ENCODE peak calls at places on chromosomes 13 and 19, in seven cellular contexts. N, R, J, Y, M, S and Z are unnamed samples.

GRCh38 chr13:99346328-99347070 is 39.3 kb upstream of the GPR183 start:
- DNase-seq in J (no peak), Y (no peak), N (no peak), S (no peak), R (no peak), M (no peak), Z (no peak)

GRCh38 chr19:19423322-19423721 is 17.8 kb downstream of the GATAD2A start:
- DNase-seq in N (no peak), M (no peak), S (peak; percentile 86), Y (peak; percentile 82), R (no peak), J (no peak), Z (no peak)

GRCh38 chr13:78602561-78603239 is 652 bp downstream of the POU4F1 start:
- DNase-seq in N (no peak), J (no peak), M (peak; percentile 23), Y (no peak), R (no peak), S (no peak), Z (no peak)

GRCh38 chr19:33177417-33177976 is 16.6 kb upstream of the LRP3 start:
- DNase-seq in M (no peak), J (peak; percentile 66), R (no peak), S (no peak), N (no peak), Y (no peak), Z (peak; percentile 62)

GRCh38 chr13:32252812-32253440 is 62.2 kb downstream of the ZAR1L start:
- DNase-seq in Y (no peak), J (no peak), M (no peak), S (no peak), N (no peak), R (no peak), Z (no peak)

GRCh38 chr19:46408611-46409039 is 4.7 kb downstream of the CCDC8 start:
- DNase-seq in N (no peak), M (no peak), R (no peak), S (peak; percentile 94), Y (no peak), J (no peak), Z (no peak)

GRCh38 chr13:52665325-52665724 is 12.7 kb downstream of the SUGT1 start:
- DNase-seq in M (peak; percentile 20), J (no peak), N (no peak), S (no peak), Y (no peak), R (no peak), Z (peak; percentile 30)

GRCh38 chr13:59300347-59301165 is 863.2 kb downstream of the DIAPH3 start:
- DNase-seq in N (no peak), Y (no peak), S (no peak), J (no peak), R (no peak), M (no peak), Z (no peak)

GRCh38 chr13:73849292-73849691 is 284.9 kb downstream of the KLF12 start:
- DNase-seq in Y (no peak), J (peak; percentile 35), M (peak; percentile 44), N (peak; percentile 48), R (no peak), S (no peak), Z (peak; percentile 34)

GRCh38 chr13:110344320-110344719 is 37.2 kb downstream of the COL4A2 start:
- DNase-seq in S (no peak), Y (no peak), M (no peak), R (no peak), J (no peak), N (no peak), Z (no peak)

GRCh38 chr13:50392977-50393376 is 377.7 kb downstream of the KCNRG start:
- DNase-seq in Y (no peak), R (no peak), N (no peak), M (no peak), S (no peak), J (no peak), Z (no peak)

GRCh38 chr19:1221141-1221903 is 15.7 kb downstream of the STK11 start:
- DNase-seq in N (no peak), R (no peak), Y (peak; percentile 80), M (no peak), J (peak; percentile 69), S (peak; percentile 89), Z (no peak)

GRCh38 chr13:112773601-112774447 is 84.0 kb downstream of the ATP11A start:
- DNase-seq in R (no peak), M (no peak), S (no peak), J (no peak), Y (no peak), N (no peak), Z (no peak)

GRCh38 chr13:101996906-101997408 is 404.9 kb downstream of the FGF14 start:
- DNase-seq in Y (no peak), M (no peak), J (no peak), R (no peak), N (no peak), S (no peak), Z (no peak)

GRCh38 chr13:75312884-75313520 is 169.0 kb downstream of the TBC1D4 start:
- DNase-seq in Y (no peak), J (no peak), R (no peak), N (no peak), S (no peak), M (no peak), Z (no peak)

GRCh38 chr13:56400774-56401173 is 739.9 kb upstream of the PRR20A start:
- DNase-seq in S (no peak), Y (no peak), R (no peak), J (no peak), N (no peak), M (no peak), Z (no peak)

GRCh38 chr19:41859618-41860418 is at the start of gene RPS19:
- DNase-seq in J (peak; percentile 98), Y (peak; percentile 99), R (peak; percentile 98), M (peak; percentile 98), S (peak; percentile 99), N (peak; percentile 99), Z (peak; percentile 100)
- TF ChIP-seq CTCF in J (peak; percentile 77), Y (peak; percentile 53), R (peak; percentile 72), M (peak; percentile 54), S (peak; percentile 90), N (peak; percentile 42), Z (peak; percentile 55)

GRCh38 chr13:48977973-48978372 is 2.3 kb downstream of the FNDC3A start:
- DNase-seq in N (no peak), S (no peak), M (peak; percentile 16), Y (no peak), R (no peak), J (no peak), Z (no peak)

GRCh38 chr13:48976677-48977625 is 1.2 kb downstream of the FNDC3A start:
- DNase-seq in J (no peak), N (no peak), S (no peak), Y (no peak), R (no peak), M (peak; percentile 19), Z (peak; percentile 27)

GRCh38 chr13:48975926-48976676 is 389 bp downstream of the FNDC3A start:
- DNase-seq in Y (peak; percentile 94), M (peak; percentile 88), J (peak; percentile 75), S (peak; percentile 92), R (peak; percentile 81), N (peak; percentile 86), Z (peak; percentile 83)

GRCh38 chr13:48973845-48974431 is 1.8 kb upstream of the FNDC3A start:
- DNase-seq in S (no peak), N (no peak), J (no peak), Y (no peak), R (no peak), M (no peak), Z (no peak)

DNA sequence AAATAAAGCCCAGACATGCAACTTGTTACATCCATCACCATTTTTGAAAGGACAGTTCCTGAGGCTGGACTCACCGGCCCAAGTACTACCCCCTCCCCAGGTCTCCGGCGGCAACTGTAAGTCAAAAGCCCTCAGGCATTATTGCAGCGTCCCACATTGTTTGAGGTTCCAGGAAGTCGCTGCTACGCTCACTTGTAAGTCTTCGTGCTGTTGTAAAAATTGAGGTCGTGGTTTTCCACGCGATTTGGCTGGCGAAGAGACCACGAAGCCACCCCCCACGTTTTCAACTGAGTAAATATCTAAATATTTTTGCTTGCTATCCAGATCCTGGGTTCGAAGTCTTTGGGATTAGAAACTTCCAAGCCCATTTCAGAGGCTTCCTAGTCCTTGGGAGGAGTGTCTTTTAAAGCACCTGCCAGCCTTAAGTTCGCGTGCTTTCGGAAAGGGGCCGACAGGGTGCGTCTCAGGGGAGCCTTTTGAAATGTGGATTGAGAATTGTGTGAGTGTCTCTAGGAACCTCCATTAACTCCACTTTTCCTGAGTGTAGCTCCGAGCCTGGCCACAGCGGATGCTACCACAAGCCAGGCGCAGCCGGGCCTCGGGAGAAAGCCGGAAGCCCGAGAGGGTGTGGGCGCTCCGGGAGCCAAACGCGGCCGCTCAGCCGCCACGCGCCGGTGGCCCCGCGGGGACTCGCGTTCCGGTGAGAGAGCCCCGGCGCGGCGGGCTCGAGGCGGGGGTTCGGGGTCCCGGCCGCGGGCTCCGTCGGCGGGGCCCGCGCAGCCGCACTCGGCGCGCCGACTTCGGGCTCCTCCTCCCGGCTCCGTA is at the start of gene FNDC3A:
- DNase-seq in R (peak; percentile 32), M (peak; percentile 72), Y (no peak), J (peak; percentile 73), N (peak; percentile 74), S (peak; percentile 68), Z (peak; percentile 50)
- TF ChIP-seq CTCF in R (no peak), M (peak; percentile 34), Y (no peak), J (no peak), N (peak; percentile 7), S (peak; percentile 16), Z (no peak)

DNA sequence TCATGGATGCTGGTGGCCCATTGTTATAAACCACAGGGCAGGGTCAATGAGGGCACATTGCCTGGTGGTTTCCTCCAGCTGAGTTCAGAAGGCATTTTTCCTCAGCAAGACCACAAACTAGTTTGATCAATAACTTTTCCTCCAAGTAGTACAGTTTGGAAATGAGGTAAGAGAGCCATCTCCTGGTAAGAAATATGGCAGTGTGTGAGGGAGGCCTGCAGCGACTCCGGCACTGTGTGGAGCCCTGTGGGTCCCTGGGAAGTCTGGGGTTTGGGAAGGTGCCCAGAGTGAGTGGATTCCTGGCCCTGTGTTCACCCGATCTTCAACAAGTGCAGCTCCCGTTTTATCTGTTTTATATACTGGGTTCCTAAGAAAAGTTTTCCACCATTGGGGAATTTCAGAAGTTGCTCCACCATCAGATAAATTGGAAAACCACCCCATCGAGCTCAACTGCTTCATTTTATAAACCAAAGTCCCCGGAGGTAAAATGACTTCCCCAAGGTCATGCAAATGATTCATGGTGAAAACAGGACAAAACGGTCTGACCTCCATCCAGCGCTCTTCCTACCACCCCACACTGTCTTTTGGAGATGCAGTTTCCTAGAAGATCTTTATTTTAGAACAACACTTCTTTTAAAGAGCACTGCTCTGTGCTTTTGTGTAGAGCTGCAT is 148.4 kb downstream of the KATNAL1 start:
- DNase-seq in S (no peak), J (no peak), N (no peak), M (no peak), Y (no peak), R (no peak), Z (peak; percentile 42)
- TF ChIP-seq CTCF in S (no peak), J (no peak), N (peak; percentile 34), M (peak; percentile 21), Y (peak; percentile 14), R (peak; percentile 51), Z (peak; percentile 29)

GRCh38 chr19:11418166-11418517 is 972 bp downstream of the RGL3 start:
- DNase-seq in R (no peak), M (no peak), N (no peak), S (no peak), Y (no peak), J (no peak), Z (no peak)
- TF ChIP-seq CTCF in R (no peak), M (no peak), N (no peak), S (no peak), Y (no peak), J (no peak), Z (no peak)

DNA sequence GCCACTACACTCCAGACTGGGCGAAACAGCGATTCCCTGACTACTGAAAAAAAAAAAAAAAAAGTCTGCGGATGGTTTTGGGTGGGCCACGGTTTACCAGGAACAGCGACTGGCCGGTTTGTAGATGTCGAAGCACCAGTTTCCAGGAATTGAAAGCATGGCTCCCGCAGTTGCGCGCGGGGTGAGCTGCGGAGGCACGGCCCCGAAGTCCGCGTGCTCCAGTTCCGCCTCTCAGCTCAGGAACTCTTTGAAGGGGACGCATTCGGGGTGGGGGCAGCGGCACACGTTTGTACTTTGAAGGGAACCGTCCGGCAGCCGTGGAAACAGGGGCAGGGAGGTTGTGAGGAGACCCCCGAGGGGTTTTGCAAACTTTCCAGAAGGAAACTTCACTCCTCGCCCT is 27.1 kb upstream of the PABPC3 start:
- DNase-seq in N (no peak), R (no peak), M (no peak), J (no peak), S (no peak), Y (no peak), Z (no peak)
- TF ChIP-seq CTCF in N (no peak), R (no peak), M (no peak), J (no peak), S (no peak), Y (no peak), Z (no peak)